ENCODE peak calls at places on chromosomes 1 and 21, in six cellular contexts. N is colonic mucosa; O is heart right ventricle; R is HCT116; T is CD8-positive, alpha-beta T cell; B is fibroblast of the aortic adventitia. G is an unnamed sample.

GRCh38 chr1:96782861-96783260 is 61.3 kb downstream of the PTBP2 start:
- DNase-seq in N (no peak), R (no peak), B (peak), O (no peak), T (no peak), G (no peak)

GRCh38 chr1:235712812-235713211 is 63.2 kb upstream of the GNG4 start:
- DNase-seq in N (no peak), O (no peak), R (no peak), T (no peak), B (no peak), G (peak)

GRCh38 chr1:115669002-115669673 is 27.4 kb downstream of the VANGL1 start:
- DNase-seq in B (peak), T (no peak), R (peak), O (no peak), N (no peak), G (peak)

GRCh38 chr1:203559523-203559922 is 65.6 kb downstream of the OPTC start:
- DNase-seq in T (no peak), R (no peak), N (no peak), B (peak), O (no peak), G (peak)

GRCh38 chr1:8023995-8024313 is 2.2 kb downstream of the ERRFI1 start:
- DNase-seq in O (no peak), B (no peak), N (no peak), T (no peak), R (no peak), G (no peak)

GRCh38 chr1:158049867-158050266 is 56.4 kb downstream of the KIRREL1 start:
- DNase-seq in R (no peak), O (no peak), N (no peak), B (peak), T (no peak), G (no peak)

GRCh38 chr1:58367217-58367616 is 179.3 kb downstream of the OMA1 start:
- DNase-seq in T (no peak), B (no peak), R (no peak), O (no peak), N (no peak), G (no peak)

GRCh38 chr1:173134029-173134428 is 73.1 kb downstream of the TNFSF4 start:
- DNase-seq in N (no peak), R (no peak), O (no peak), T (no peak), B (no peak), G (peak)

GRCh38 chr1:68202239-68202832 is 30.0 kb downstream of the WLS start:
- DNase-seq in N (no peak), R (no peak), O (no peak), T (no peak), B (peak), G (no peak)

GRCh38 chr1:248918126-248918525 is 12.1 kb downstream of the PGBD2 start:
- DNase-seq in O (no peak), B (no peak), N (no peak), R (no peak), T (no peak), G (no peak)

GRCh38 chr1:233075045-233075444 is 124.6 kb downstream of the NTPCR start:
- DNase-seq in B (peak), R (no peak), N (no peak), T (no peak), O (no peak), G (peak)

GRCh38 chr1:30809514-30810263 is 52.1 kb upstream of the LAPTM5 start:
- DNase-seq in R (no peak), N (no peak), O (no peak), B (peak), T (no peak), G (peak)

DNA sequence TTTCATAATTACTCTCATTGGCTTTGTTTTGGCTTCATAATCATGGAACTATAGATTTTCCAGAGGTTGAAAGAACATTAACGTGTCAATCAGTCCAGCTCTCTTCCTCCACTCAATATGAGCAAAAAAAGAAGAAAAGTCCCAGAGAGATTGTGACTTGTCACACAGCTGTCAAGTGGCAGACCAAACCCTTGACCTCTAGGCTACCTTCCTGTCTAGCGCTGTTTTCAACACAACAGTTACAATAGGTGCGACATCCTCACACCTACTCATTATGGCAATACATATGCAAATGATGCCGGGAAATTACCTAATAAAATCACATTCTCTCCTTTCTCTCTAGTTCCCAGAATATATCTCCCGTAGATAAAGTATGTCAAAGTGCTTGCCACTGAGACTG is 1.1 kb downstream of the WARS2 start:
- DNase-seq in T (peak), R (no peak), O (no peak), B (no peak), N (peak), G (no peak)
- TF ChIP-seq CTCF in T (no peak), R (no peak), O (no peak), B (no peak), N (no peak), G (no peak)

GRCh38 chr21:17467392-17467791 is 45.5 kb upstream of the CXADR start:
- DNase-seq in R (no peak), B (no peak), N (no peak), O (no peak), T (no peak), G (peak)
- H3K4me3 ChIP-seq in R (no peak), B (no peak), N (peak), O (no peak), T (no peak), G (no peak)

DNA sequence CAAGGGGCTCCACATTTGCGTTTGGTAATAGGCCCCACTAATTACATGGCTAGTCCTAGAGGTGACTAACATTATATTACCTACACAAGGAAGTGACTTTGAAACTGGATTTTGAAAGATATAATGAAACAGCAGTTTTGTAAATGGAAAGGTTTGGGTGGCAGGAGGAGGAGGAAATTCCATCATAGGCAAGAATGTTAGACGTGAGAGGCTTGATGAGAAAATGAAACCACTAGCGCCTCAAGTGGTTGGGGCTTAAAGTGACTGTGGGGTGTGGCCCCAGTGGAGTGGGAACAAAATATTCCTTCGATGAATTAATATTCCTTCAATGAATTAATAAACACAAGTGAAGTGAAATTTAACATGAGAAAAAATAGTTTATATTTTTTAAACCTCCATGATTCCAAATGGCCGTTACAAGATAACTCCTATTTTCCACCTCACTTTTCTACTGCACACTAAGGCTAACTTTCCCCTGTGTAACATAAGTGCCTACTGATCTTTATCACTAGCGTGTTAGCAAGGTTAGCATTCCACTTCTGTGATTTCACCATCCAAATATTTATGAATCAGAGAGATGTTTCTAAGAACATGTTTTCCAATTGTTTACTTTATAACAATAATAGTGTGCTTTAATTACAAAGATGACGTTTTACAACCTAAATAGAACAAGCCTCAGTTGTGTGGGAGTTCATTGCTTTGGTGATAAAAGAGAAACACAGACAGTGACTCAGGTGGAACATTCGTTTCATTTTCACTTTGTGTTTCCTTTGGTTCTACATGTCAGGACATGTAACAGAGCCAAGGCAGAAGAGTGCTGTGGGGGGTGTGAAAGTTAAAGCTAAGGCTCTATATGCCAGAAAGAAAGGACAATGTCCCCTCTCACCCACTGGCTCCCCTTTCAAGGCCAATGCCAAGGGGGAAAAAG is 12.5 kb upstream of the ATF3 start:
- DNase-seq in N (peak), O (peak), R (peak), T (peak), B (peak), G (peak)
- TF ChIP-seq CTCF in N (peak), O (peak), R (peak), T (peak), B (peak), G (peak)

DNA sequence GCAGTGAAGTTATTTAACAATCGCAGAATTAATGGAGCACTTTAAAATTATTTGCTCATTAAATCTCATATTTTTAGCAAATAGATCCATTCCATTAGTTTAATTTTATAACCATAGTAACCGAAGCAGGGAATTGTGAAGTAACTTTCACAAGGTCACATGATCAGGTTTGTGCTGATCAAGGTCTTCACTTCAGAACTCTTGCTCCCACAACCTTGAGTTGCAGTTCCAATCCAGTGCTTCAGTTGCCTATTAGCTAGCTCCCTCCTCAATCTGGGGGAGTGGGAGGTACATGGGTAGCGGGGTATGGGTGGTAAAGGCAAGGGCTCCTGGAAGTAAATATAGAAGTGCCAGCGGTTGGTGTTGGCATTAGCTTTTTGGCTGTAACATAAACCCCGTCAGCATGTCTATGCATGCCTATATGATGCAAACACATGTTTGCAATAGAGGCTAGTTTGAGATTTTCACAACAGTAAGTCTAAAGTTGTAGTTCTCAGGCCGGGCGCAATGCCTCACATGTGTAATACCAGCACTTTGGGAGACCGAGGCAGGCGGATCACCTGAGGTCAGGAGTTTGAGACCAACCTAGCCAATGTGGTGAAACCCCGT is 5.8 kb downstream of the ATP5IF1 start:
- DNase-seq in T (no peak), N (no peak), R (no peak), O (no peak), B (no peak), G (no peak)
- H3K4me3 ChIP-seq in T (no peak), N (no peak), R (no peak), O (no peak), B (no peak), G (no peak)

G was measured in fibroblast of villous mesenchyme.